ENCODE peak calls at places on chromosomes 1 and 21, in eight cellular contexts. One of them, this sample, is unnamed.

GRCh38 chr1:31651766-31652165 is 7.1 kb upstream of the PEF1 start:
- DNase-seq in mucosa of descending colon: no peak
- DNase-seq in HT1080: no peak
- DNase-seq in Peyer's patch: no peak
- DNase-seq in retinal pigment epithelial cell: no peak
- DNase-seq in cardiac muscle cell: no peak
- DNase-seq in mesenteric fat pad: no peak
- DNase-seq in epithelial cell of esophagus: no peak
- DNase-seq in this sample: no peak

GRCh38 chr1:72285074-72285425 is 2.7 kb upstream of the NEGR1 start:
- DNase-seq in mucosa of descending colon: no peak
- DNase-seq in HT1080: no peak
- DNase-seq in Peyer's patch: no peak
- DNase-seq in retinal pigment epithelial cell: no peak
- DNase-seq in cardiac muscle cell: no peak
- DNase-seq in mesenteric fat pad: no peak
- DNase-seq in epithelial cell of esophagus: no peak
- DNase-seq in this sample: no peak

GRCh38 chr1:237390798-237391197 is 348.8 kb downstream of the RYR2 start:
- DNase-seq in mucosa of descending colon: no peak
- DNase-seq in HT1080: no peak
- DNase-seq in Peyer's patch: no peak
- DNase-seq in retinal pigment epithelial cell: no peak
- DNase-seq in cardiac muscle cell: peak
- DNase-seq in mesenteric fat pad: no peak
- DNase-seq in epithelial cell of esophagus: peak
- DNase-seq in this sample: no peak

GRCh38 chr1:87279966-87280535 is 48.6 kb upstream of the LMO4 start:
- DNase-seq in mucosa of descending colon: no peak
- DNase-seq in HT1080: no peak
- DNase-seq in Peyer's patch: no peak
- DNase-seq in retinal pigment epithelial cell: no peak
- DNase-seq in cardiac muscle cell: peak
- DNase-seq in mesenteric fat pad: no peak
- DNase-seq in epithelial cell of esophagus: no peak
- DNase-seq in this sample: no peak

GRCh38 chr1:170853867-170854266 is 81.5 kb upstream of the MROH9 start:
- DNase-seq in mucosa of descending colon: no peak
- DNase-seq in HT1080: no peak
- DNase-seq in Peyer's patch: no peak
- DNase-seq in retinal pigment epithelial cell: no peak
- DNase-seq in cardiac muscle cell: no peak
- DNase-seq in mesenteric fat pad: no peak
- DNase-seq in epithelial cell of esophagus: no peak
- DNase-seq in this sample: no peak

GRCh38 chr1:205270764-205271163 is 43.0 kb downstream of the TMCC2 start:
- DNase-seq in mucosa of descending colon: no peak
- DNase-seq in HT1080: peak
- DNase-seq in Peyer's patch: no peak
- DNase-seq in retinal pigment epithelial cell: no peak
- DNase-seq in cardiac muscle cell: no peak
- DNase-seq in mesenteric fat pad: no peak
- DNase-seq in epithelial cell of esophagus: peak
- DNase-seq in this sample: no peak

GRCh38 chr1:33088119-33088906 is 7.4 kb downstream of the AZIN2 start:
- DNase-seq in mucosa of descending colon: no peak
- DNase-seq in HT1080: no peak
- DNase-seq in Peyer's patch: no peak
- DNase-seq in retinal pigment epithelial cell: no peak
- DNase-seq in cardiac muscle cell: peak
- DNase-seq in mesenteric fat pad: no peak
- DNase-seq in epithelial cell of esophagus: peak
- DNase-seq in this sample: no peak

GRCh38 chr1:40860706-40861226 is 1.4 kb downstream of the CITED4 start:
- DNase-seq in mucosa of descending colon: peak
- DNase-seq in HT1080: no peak
- DNase-seq in Peyer's patch: no peak
- DNase-seq in retinal pigment epithelial cell: no peak
- DNase-seq in cardiac muscle cell: no peak
- DNase-seq in mesenteric fat pad: no peak
- DNase-seq in epithelial cell of esophagus: no peak
- DNase-seq in this sample: peak

GRCh38 chr1:167439301-167439988 is 78.9 kb downstream of the CD247 start:
- DNase-seq in mucosa of descending colon: peak
- DNase-seq in HT1080: no peak
- DNase-seq in Peyer's patch: peak
- DNase-seq in retinal pigment epithelial cell: no peak
- DNase-seq in cardiac muscle cell: peak
- DNase-seq in mesenteric fat pad: peak
- DNase-seq in epithelial cell of esophagus: peak
- DNase-seq in this sample: no peak

GRCh38 chr1:40185951-40186864 is 25.0 kb downstream of the RLF start:
- DNase-seq in mucosa of descending colon: no peak
- DNase-seq in HT1080: peak
- DNase-seq in Peyer's patch: no peak
- DNase-seq in retinal pigment epithelial cell: no peak
- DNase-seq in cardiac muscle cell: peak
- DNase-seq in mesenteric fat pad: no peak
- DNase-seq in epithelial cell of esophagus: peak
- DNase-seq in this sample: no peak

GRCh38 chr1:68376441-68376840 is 73.3 kb downstream of the RPE65 start:
- DNase-seq in mucosa of descending colon: no peak
- DNase-seq in HT1080: no peak
- DNase-seq in Peyer's patch: no peak
- DNase-seq in retinal pigment epithelial cell: no peak
- DNase-seq in cardiac muscle cell: no peak
- DNase-seq in mesenteric fat pad: no peak
- DNase-seq in epithelial cell of esophagus: no peak
- DNase-seq in this sample: no peak

GRCh38 chr21:46622226-46622625 is 13.2 kb upstream of the PRMT2 start:
- DNase-seq in mucosa of descending colon: no peak
- DNase-seq in HT1080: peak
- DNase-seq in Peyer's patch: peak
- DNase-seq in retinal pigment epithelial cell: peak
- DNase-seq in cardiac muscle cell: peak
- DNase-seq in mesenteric fat pad: no peak
- DNase-seq in epithelial cell of esophagus: no peak
- DNase-seq in this sample: no peak

GRCh38 chr1:1361982-1362423 is 3.6 kb upstream of the MXRA8 start:
- DNase-seq in mucosa of descending colon: peak
- DNase-seq in HT1080: no peak
- DNase-seq in Peyer's patch: no peak
- DNase-seq in retinal pigment epithelial cell: no peak
- DNase-seq in cardiac muscle cell: peak
- DNase-seq in mesenteric fat pad: no peak
- DNase-seq in epithelial cell of esophagus: no peak
- DNase-seq in this sample: peak

GRCh38 chr1:168150283-168150682 is 13.6 kb upstream of the GPR161 start:
- DNase-seq in mucosa of descending colon: no peak
- DNase-seq in HT1080: no peak
- DNase-seq in Peyer's patch: no peak
- DNase-seq in retinal pigment epithelial cell: no peak
- DNase-seq in cardiac muscle cell: no peak
- DNase-seq in mesenteric fat pad: no peak
- DNase-seq in epithelial cell of esophagus: no peak
- DNase-seq in this sample: no peak

GRCh38 chr1:192474080-192474683 is 101.4 kb upstream of the RGS1 start:
- DNase-seq in mucosa of descending colon: no peak
- DNase-seq in HT1080: peak
- DNase-seq in Peyer's patch: no peak
- DNase-seq in retinal pigment epithelial cell: no peak
- DNase-seq in cardiac muscle cell: peak
- DNase-seq in mesenteric fat pad: no peak
- DNase-seq in epithelial cell of esophagus: peak
- DNase-seq in this sample: no peak

GRCh38 chr1:196897158-196897828 is 9.4 kb downstream of the CFHR4 start:
- DNase-seq in mucosa of descending colon: no peak
- DNase-seq in HT1080: no peak
- DNase-seq in Peyer's patch: no peak
- DNase-seq in retinal pigment epithelial cell: no peak
- DNase-seq in cardiac muscle cell: peak
- DNase-seq in mesenteric fat pad: no peak
- DNase-seq in epithelial cell of esophagus: no peak
- DNase-seq in this sample: no peak

GRCh38 chr1:154729031-154729442 is 121.1 kb upstream of the ADAR start:
- DNase-seq in mucosa of descending colon: no peak
- DNase-seq in HT1080: peak
- DNase-seq in Peyer's patch: no peak
- DNase-seq in retinal pigment epithelial cell: no peak
- DNase-seq in cardiac muscle cell: peak
- DNase-seq in mesenteric fat pad: peak
- DNase-seq in epithelial cell of esophagus: no peak
- DNase-seq in this sample: no peak

GRCh38 chr21:36079010-36079649 is 9.3 kb downstream of the CBR1 start:
- DNase-seq in mucosa of descending colon: peak
- DNase-seq in HT1080: peak
- DNase-seq in Peyer's patch: peak
- DNase-seq in retinal pigment epithelial cell: no peak
- DNase-seq in cardiac muscle cell: no peak
- DNase-seq in mesenteric fat pad: no peak
- DNase-seq in epithelial cell of esophagus: no peak
- DNase-seq in this sample: peak

GRCh38 chr1:17244826-17245740 is 3.8 kb upstream of the PADI3 start:
- DNase-seq in mucosa of descending colon: no peak
- DNase-seq in HT1080: no peak
- DNase-seq in Peyer's patch: no peak
- DNase-seq in retinal pigment epithelial cell: no peak
- DNase-seq in cardiac muscle cell: no peak
- DNase-seq in mesenteric fat pad: no peak
- DNase-seq in epithelial cell of esophagus: peak
- DNase-seq in this sample: no peak

GRCh38 chr1:244705268-244706234 is 52.6 kb downstream of the DESI2 start:
- DNase-seq in mucosa of descending colon: no peak
- DNase-seq in HT1080: no peak
- DNase-seq in Peyer's patch: no peak
- DNase-seq in retinal pigment epithelial cell: no peak
- DNase-seq in cardiac muscle cell: no peak
- DNase-seq in mesenteric fat pad: no peak
- DNase-seq in epithelial cell of esophagus: no peak
- DNase-seq in this sample: no peak

GRCh38 chr1:150221552-150221951 is 14.4 kb downstream of the ANP32E start:
- DNase-seq in mucosa of descending colon: no peak
- DNase-seq in HT1080: no peak
- DNase-seq in Peyer's patch: no peak
- DNase-seq in retinal pigment epithelial cell: no peak
- DNase-seq in cardiac muscle cell: peak
- DNase-seq in mesenteric fat pad: no peak
- DNase-seq in epithelial cell of esophagus: peak
- DNase-seq in this sample: no peak

This sample was measured in tibial nerve.